ENCODE peak calls at places on chromosomes 3 and 15, in seven cellular contexts. R, T, V, E, N, W and A are unnamed samples.

GRCh38 chr3:127639173-127640030 is 10.4 kb downstream of the PODXL2 start:
- DNase-seq in V (no peak), T (no peak), R (no peak), E (no peak), W (no peak), N (no peak), A (no peak)

GRCh38 chr3:58163234-58163633 is 47.5 kb downstream of the DNASE1L3 start:
- DNase-seq in R (no peak), E (no peak), T (no peak), V (peak; percentile 62), W (no peak), N (no peak), A (no peak)

GRCh38 chr3:33170531-33170930 is 48.1 kb downstream of the SUSD5 start:
- DNase-seq in T (no peak), E (no peak), N (no peak), W (no peak), V (no peak), R (no peak), A (no peak)

GRCh38 chr3:4491873-4492239 is 1.3 kb upstream of the ITPR1 start:
- DNase-seq in N (no peak), T (no peak), R (no peak), W (no peak), E (no peak), V (no peak), A (no peak)

GRCh38 chr15:98649621-98649995 is 1.3 kb downstream of the IGF1R start:
- DNase-seq in V (peak; percentile 23), T (no peak), R (no peak), E (peak; percentile 83), N (no peak), W (no peak), A (peak; percentile 52)

GRCh38 chr3:186108106-186108940 is 566 bp downstream of the ETV5 start:
- DNase-seq in T (peak; percentile 59), V (peak; percentile 64), W (peak; percentile 90), N (no peak), R (no peak), E (peak; percentile 78), A (no peak)

GRCh38 chr3:63538912-63539311 is 113.6 kb upstream of the SNTN start:
- DNase-seq in E (no peak), W (no peak), V (no peak), R (no peak), T (no peak), N (no peak), A (no peak)

GRCh38 chr15:94844533-94845390 is 613.4 kb downstream of the MCTP2 start:
- DNase-seq in N (no peak), E (peak; percentile 71), R (no peak), W (peak; percentile 88), T (peak; percentile 96), V (peak; percentile 98), A (peak; percentile 91)

DNA sequence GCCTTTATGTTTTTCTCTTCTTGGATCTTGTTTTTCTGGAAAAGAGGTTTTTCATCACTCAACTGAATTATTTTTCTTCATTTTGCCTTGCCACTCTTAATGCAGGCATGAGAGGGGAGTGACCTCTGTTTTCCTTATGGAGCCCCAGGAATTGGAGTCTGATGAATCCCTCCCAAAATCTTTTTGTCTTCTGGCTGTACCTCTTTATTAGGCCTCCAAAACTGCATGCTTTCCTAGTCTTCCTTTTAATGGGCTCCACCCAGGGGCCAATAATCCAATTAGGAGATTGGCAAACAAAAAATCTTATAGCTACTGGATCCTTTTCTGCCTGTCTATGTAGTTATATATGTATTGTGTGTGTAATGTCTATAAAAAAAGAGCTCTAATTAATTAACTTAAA is 192.4 kb upstream of the PEX5L start:
- DNase-seq in W (no peak), V (no peak), T (no peak), E (no peak), R (no peak), N (no peak), A (no peak)
- H3K4me1 ChIP-seq in W (no peaks in the 10 kb centered on the region), V (no peaks in the 10 kb centered on the region), T (no peaks in the 10 kb centered on the region), E (no peaks in the 10 kb centered on the region), R (no peaks in the 10 kb centered on the region), N (no peaks in the 10 kb centered on the region), A (no peaks in the 10 kb centered on the region)

DNA sequence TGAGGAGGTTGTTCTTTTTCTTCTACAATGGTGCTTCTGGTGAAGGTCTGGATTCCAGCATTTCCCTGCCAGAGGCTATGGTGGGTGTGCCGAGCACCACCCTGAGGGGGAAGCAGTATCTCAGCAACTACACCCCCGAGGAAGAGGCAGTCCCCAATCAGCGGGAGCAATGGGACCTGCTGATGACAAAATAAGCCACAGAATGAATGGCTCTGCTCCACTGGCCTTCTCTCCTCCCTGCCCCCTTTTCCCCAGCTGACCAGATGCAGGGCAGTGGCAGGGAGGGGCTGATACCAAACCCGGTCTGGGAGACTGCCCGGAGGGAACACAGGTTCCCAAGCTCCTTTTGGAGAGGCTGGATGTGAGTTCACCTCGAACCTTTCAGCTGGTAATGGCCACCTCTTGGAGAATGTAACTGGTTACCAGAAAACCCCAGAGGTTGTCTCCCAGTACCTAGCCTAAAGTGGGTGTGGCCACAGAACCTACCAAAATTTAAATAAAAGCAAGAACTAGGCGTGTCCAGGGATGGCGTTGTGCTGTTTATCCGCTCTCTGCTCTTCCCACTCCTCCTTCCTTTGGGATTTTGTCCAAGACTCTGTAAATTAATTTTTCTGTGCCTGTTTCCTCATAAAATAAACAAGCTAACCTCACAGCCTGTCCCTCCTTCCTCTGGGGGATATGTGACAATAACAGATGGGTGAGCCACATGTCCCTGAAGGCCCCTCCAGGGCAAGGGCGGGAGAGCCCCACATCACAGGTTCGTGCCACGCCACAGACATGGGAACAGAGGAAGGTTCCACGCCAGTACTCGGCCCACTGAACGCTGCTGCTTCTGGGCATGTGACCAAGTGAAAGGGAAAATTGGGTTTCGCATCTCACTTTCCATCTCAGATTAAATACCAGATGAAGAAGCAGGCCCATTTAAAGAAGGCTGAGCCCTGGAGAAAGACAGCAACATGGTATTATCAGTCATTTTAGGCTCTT is 35.1 kb upstream of the SPTBN5 start:
- DNase-seq in E (no peak), T (no peak), N (peak; percentile 88), R (no peak), W (peak; percentile 87), V (no peak), A (no peak)
- TF ChIP-seq POLR2AphosphoS5 in E (no peak), T (no peak), N (peak; percentile 56), R (no peak), W (peak; percentile 75), V (no peak), A (no peak)

GRCh38 chr3:28915711-28916481 is 365.0 kb upstream of the RBMS3 start:
- DNase-seq in R (no peak), W (no peak), V (peak; percentile 80), T (no peak), N (no peak), E (no peak), A (peak; percentile 10)
- H3K4me1 ChIP-seq in R (no peaks in the 10 kb centered on the region), W (peaks cover 22% of the 10 kb centered on the region), V (peaks cover 9% of the 10 kb centered on the region), T (no peaks in the 10 kb centered on the region), N (peaks cover 20% of the 10 kb centered on the region), E (peaks cover 12% of the 10 kb centered on the region), A (no peaks in the 10 kb centered on the region)

GRCh38 chr3:139329364-139329850 is 14.4 kb upstream of the MRPS22 start:
- DNase-seq in V (peak; percentile 74), R (peak; percentile 45), N (no peak), W (peak; percentile 97), T (peak; percentile 76), E (peak; percentile 90), A (peak; percentile 92)
- TF ChIP-seq POLR2AphosphoS5 in V (no peak), R (no peak), N (no peak), W (no peak), T (no peak), E (no peak), A (no peak)

DNA sequence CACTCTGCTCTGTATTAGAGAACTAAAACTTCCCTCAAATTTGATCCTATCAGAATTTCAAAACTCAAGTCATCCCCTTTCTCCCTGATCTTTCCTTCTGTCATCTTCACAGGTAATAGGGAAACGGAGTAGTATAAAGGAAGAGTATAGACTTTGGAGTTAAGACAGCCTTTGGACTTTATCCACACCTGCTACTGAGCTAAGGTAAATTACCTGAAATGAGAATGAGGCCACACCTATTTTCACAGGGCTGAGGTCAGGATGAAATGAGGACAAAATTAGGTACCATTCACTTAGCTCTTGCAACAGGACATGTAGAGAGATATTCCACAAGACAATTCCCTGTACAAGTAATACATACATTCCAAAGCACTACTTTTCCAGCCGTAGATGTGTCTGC is 461.9 kb downstream of the SHQ1 start:
- DNase-seq in T (no peak), N (no peak), E (no peak), W (no peak), R (no peak), V (no peak), A (no peak)
- H3K4me1 ChIP-seq in T (peaks cover 25% of the 10 kb centered on the region), N (peaks cover 4% of the 10 kb centered on the region), E (peaks cover 34% of the 10 kb centered on the region), W (peaks cover 87% of the 10 kb centered on the region), R (no peaks in the 10 kb centered on the region), V (no peaks in the 10 kb centered on the region), A (peaks cover 32% of the 10 kb centered on the region)

DNA sequence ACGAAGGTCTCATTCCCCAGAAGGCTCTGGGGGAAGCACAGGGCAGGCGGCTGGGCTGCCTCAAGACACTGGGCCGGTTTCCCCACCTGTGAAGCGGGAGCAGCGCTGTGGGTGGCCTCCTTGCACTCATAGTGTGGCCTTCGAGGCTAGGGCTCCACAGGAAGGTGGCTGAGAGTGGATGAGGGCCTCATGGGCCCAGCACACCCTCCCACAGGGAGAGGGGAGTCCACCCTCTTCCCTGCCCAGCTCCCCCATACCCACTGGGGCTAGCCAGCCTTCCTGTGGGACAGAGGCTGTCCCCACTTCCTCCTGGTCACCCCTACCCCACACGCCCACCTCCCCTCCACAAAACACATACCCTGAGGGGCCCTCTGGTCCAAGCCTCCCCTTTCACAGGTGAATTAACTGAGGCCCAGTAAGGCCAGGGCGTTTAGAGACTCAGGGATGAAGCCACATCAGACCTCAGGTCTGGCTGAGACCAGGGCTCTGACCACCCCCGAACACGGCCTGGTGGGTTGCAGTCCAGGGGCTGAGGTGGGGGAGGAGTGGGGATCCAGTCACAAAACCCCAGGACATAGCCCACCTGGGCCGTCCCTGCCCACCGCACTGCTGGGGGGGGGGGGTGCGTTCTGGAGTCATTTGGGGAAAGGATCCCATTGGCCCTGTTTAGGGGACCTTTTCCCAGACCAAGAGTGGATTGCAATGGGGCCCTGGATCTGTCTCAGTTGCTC is 1.1 kb downstream of the ANPEP start:
- DNase-seq in W (no peak), T (no peak), V (no peak), E (no peak), N (no peak), R (no peak), A (no peak)
- TF ChIP-seq POLR2AphosphoS5 in W (no peak), T (no peak), V (no peak), E (no peak), N (no peak), R (no peak), A (no peak)

DNA sequence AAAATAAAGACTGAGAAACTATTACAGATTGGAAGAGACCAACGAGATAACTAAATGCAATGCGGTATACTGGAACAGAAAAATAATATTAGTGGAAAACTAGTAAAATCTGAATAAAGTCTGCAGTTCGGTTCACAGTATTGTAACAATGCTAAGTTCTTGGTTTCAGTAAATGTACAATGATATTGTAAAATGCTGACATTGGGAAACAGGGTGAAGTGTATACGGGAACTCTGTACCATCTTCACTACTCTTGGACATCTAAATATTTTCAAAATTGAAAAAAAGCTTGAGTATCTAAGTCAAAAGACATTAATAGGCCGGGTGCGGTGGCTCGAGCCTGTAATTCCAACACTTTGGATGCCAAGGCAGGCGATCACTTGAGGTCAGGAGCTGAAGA is 120.9 kb upstream of the KCNMB2 start:
- DNase-seq in W (no peak), E (no peak), T (no peak), R (no peak), V (no peak), N (no peak), A (no peak)
- H3K4me1 ChIP-seq in W (no peaks in the 10 kb centered on the region), E (no peaks in the 10 kb centered on the region), T (no peaks in the 10 kb centered on the region), R (no peaks in the 10 kb centered on the region), V (no peaks in the 10 kb centered on the region), N (no peaks in the 10 kb centered on the region), A (no peaks in the 10 kb centered on the region)

GRCh38 chr15:31442203-31443090 is 115.8 kb downstream of the KLF13 start:
- DNase-seq in V (no peak), R (no peak), N (no peak), T (no peak), W (no peak), E (peak; percentile 82), A (no peak)
- TF ChIP-seq POLR2AphosphoS5 in V (no peak), R (no peak), N (no peak), T (no peak), W (no peak), E (no peak), A (no peak)